ENCODE peak calls at places on chromosomes 4 and X, in ten cellular contexts. One of them, this sample, is unnamed. For H3K9me3 and H3K4me1, the result is how much of the 10 kb centered on the place peaks cover.

GRCh38 chr4:15451866-15452765 is 17.6 kb upstream of the CC2D2A start:
- DNase-seq in uterus: no peak
- DNase-seq in IMR-90: peak
- DNase-seq in hepatocyte: peak
- DNase-seq in transverse colon: no peak
- DNase-seq in tibial artery: peak
- DNase-seq in GM23248: peak
- DNase-seq in ovary: no peak
- DNase-seq in CD8-positive, alpha-beta memory T cell: no peak
- DNase-seq in lower lobe of right lung: no peak
- DNase-seq in this sample: no peak

GRCh38 chrX:10755477-10756334 is 135.3 kb upstream of the MID1 start:
- DNase-seq in uterus: peak
- DNase-seq in IMR-90: peak
- DNase-seq in hepatocyte: peak
- DNase-seq in transverse colon: no peak
- DNase-seq in tibial artery: peak
- DNase-seq in GM23248: peak
- DNase-seq in ovary: no peak
- DNase-seq in CD8-positive, alpha-beta memory T cell: no peak
- DNase-seq in lower lobe of right lung: no peak
- DNase-seq in this sample: no peak

GRCh38 chr4:153296424-153296823 is 48.1 kb upstream of the MND1 start:
- DNase-seq in uterus: peak
- DNase-seq in IMR-90: peak
- DNase-seq in hepatocyte: peak
- DNase-seq in transverse colon: peak
- DNase-seq in tibial artery: no peak
- DNase-seq in GM23248: peak
- DNase-seq in ovary: peak
- DNase-seq in CD8-positive, alpha-beta memory T cell: no peak
- DNase-seq in lower lobe of right lung: no peak
- DNase-seq in this sample: no peak

GRCh38 chr4:113292371-113293042 is 243.1 kb downstream of the ANK2 start:
- DNase-seq in uterus: peak
- DNase-seq in IMR-90: peak
- DNase-seq in hepatocyte: peak
- DNase-seq in transverse colon: peak
- DNase-seq in tibial artery: peak
- DNase-seq in GM23248: peak
- DNase-seq in ovary: peak
- DNase-seq in CD8-positive, alpha-beta memory T cell: no peak
- DNase-seq in lower lobe of right lung: no peak
- DNase-seq in this sample: peak

GRCh38 chrX:46792826-46793195 is 33.9 kb upstream of the SLC9A7 start:
- DNase-seq in uterus: no peak
- DNase-seq in IMR-90: no peak
- DNase-seq in hepatocyte: no peak
- DNase-seq in transverse colon: no peak
- DNase-seq in tibial artery: no peak
- DNase-seq in GM23248: no peak
- DNase-seq in ovary: no peak
- DNase-seq in CD8-positive, alpha-beta memory T cell: no peak
- DNase-seq in lower lobe of right lung: no peak
- DNase-seq in this sample: no peak

GRCh38 chrX:11472879-11473278 is 179.7 kb downstream of the AMELX start:
- DNase-seq in uterus: no peak
- DNase-seq in IMR-90: no peak
- DNase-seq in hepatocyte: no peak
- DNase-seq in transverse colon: no peak
- DNase-seq in tibial artery: no peak
- DNase-seq in GM23248: no peak
- DNase-seq in ovary: no peak
- DNase-seq in CD8-positive, alpha-beta memory T cell: no peak
- DNase-seq in lower lobe of right lung: no peak
- DNase-seq in this sample: no peak

GRCh38 chrX:153411255-153411987 is at the start of gene ZFP92:
- DNase-seq in uterus: peak
- DNase-seq in IMR-90: no peak
- DNase-seq in hepatocyte: peak
- DNase-seq in transverse colon: peak
- DNase-seq in tibial artery: no peak
- DNase-seq in GM23248: peak
- DNase-seq in ovary: peak
- DNase-seq in CD8-positive, alpha-beta memory T cell: peak
- DNase-seq in lower lobe of right lung: peak
- DNase-seq in this sample: peak

GRCh38 chr4:158996669-158997074 is 106.2 kb upstream of the RAPGEF2 start:
- DNase-seq in uterus: no peak
- DNase-seq in IMR-90: peak
- DNase-seq in hepatocyte: peak
- DNase-seq in transverse colon: no peak
- DNase-seq in tibial artery: no peak
- DNase-seq in GM23248: peak
- DNase-seq in ovary: no peak
- DNase-seq in CD8-positive, alpha-beta memory T cell: no peak
- DNase-seq in lower lobe of right lung: no peak
- DNase-seq in this sample: no peak

GRCh38 chrX:120736989-120737388 is 107.1 kb upstream of the C1GALT1C1 start:
- DNase-seq in uterus: no peak
- DNase-seq in IMR-90: peak
- DNase-seq in hepatocyte: no peak
- DNase-seq in transverse colon: no peak
- DNase-seq in tibial artery: no peak
- DNase-seq in GM23248: peak
- DNase-seq in ovary: no peak
- DNase-seq in CD8-positive, alpha-beta memory T cell: no peak
- DNase-seq in lower lobe of right lung: no peak
- DNase-seq in this sample: no peak

GRCh38 chrX:93468075-93468474 is 205.3 kb downstream of the NAP1L3 start:
- DNase-seq in uterus: no peak
- DNase-seq in IMR-90: no peak
- DNase-seq in hepatocyte: no peak
- DNase-seq in transverse colon: no peak
- DNase-seq in tibial artery: no peak
- DNase-seq in GM23248: no peak
- DNase-seq in ovary: no peak
- DNase-seq in CD8-positive, alpha-beta memory T cell: no peak
- DNase-seq in lower lobe of right lung: no peak
- DNase-seq in this sample: no peak

GRCh38 chr4:1668488-1668840 is 15.6 kb downstream of the FAM53A start:
- DNase-seq in uterus: no peak
- DNase-seq in IMR-90: no peak
- DNase-seq in hepatocyte: no peak
- DNase-seq in transverse colon: no peak
- DNase-seq in tibial artery: no peak
- DNase-seq in GM23248: no peak
- DNase-seq in ovary: peak
- DNase-seq in CD8-positive, alpha-beta memory T cell: no peak
- DNase-seq in lower lobe of right lung: no peak
- DNase-seq in this sample: no peak

GRCh38 chr4:4491396-4491893 is 50.4 kb downstream of the STX18 start:
- DNase-seq in uterus: no peak
- DNase-seq in IMR-90: no peak
- DNase-seq in hepatocyte: no peak
- DNase-seq in transverse colon: no peak
- DNase-seq in tibial artery: no peak
- DNase-seq in GM23248: no peak
- DNase-seq in ovary: no peak
- DNase-seq in CD8-positive, alpha-beta memory T cell: no peak
- DNase-seq in lower lobe of right lung: no peak
- DNase-seq in this sample: no peak

GRCh38 chrX:48883729-48884128 is 13.8 kb downstream of the TIMM17B start:
- DNase-seq in uterus: no peak
- DNase-seq in IMR-90: no peak
- DNase-seq in hepatocyte: no peak
- DNase-seq in transverse colon: no peak
- DNase-seq in tibial artery: no peak
- DNase-seq in GM23248: peak
- DNase-seq in ovary: no peak
- DNase-seq in CD8-positive, alpha-beta memory T cell: no peak
- DNase-seq in lower lobe of right lung: no peak
- DNase-seq in this sample: no peak

GRCh38 chrX:65607070-65607742 is 60.2 kb upstream of the MSN start:
- DNase-seq in uterus: no peak
- DNase-seq in IMR-90: peak
- DNase-seq in hepatocyte: no peak
- DNase-seq in transverse colon: no peak
- DNase-seq in tibial artery: no peak
- DNase-seq in GM23248: peak
- DNase-seq in ovary: no peak
- DNase-seq in CD8-positive, alpha-beta memory T cell: no peak
- DNase-seq in lower lobe of right lung: no peak
- DNase-seq in this sample: no peak

GRCh38 chr4:109878355-109878754 is 30.4 kb downstream of the LRIT3 start:
- DNase-seq in uterus: no peak
- DNase-seq in IMR-90: no peak
- DNase-seq in hepatocyte: no peak
- DNase-seq in transverse colon: no peak
- DNase-seq in tibial artery: no peak
- DNase-seq in GM23248: no peak
- DNase-seq in ovary: no peak
- DNase-seq in CD8-positive, alpha-beta memory T cell: no peak
- DNase-seq in lower lobe of right lung: no peak
- DNase-seq in this sample: no peak

GRCh38 chr4:109879081-109879480 is 31.2 kb downstream of the LRIT3 start:
- DNase-seq in uterus: no peak
- DNase-seq in IMR-90: no peak
- DNase-seq in hepatocyte: no peak
- DNase-seq in transverse colon: no peak
- DNase-seq in tibial artery: no peak
- DNase-seq in GM23248: no peak
- DNase-seq in ovary: no peak
- DNase-seq in CD8-positive, alpha-beta memory T cell: no peak
- DNase-seq in lower lobe of right lung: no peak
- DNase-seq in this sample: no peak

GRCh38 chr4:109876634-109877265 is 28.8 kb downstream of the LRIT3 start:
- DNase-seq in uterus: no peak
- DNase-seq in IMR-90: no peak
- DNase-seq in hepatocyte: no peak
- DNase-seq in transverse colon: no peak
- DNase-seq in tibial artery: no peak
- DNase-seq in GM23248: no peak
- DNase-seq in ovary: no peak
- DNase-seq in CD8-positive, alpha-beta memory T cell: no peak
- DNase-seq in lower lobe of right lung: no peak
- DNase-seq in this sample: no peak

GRCh38 chr4:109875106-109875505 is 27.2 kb downstream of the LRIT3 start:
- DNase-seq in uterus: no peak
- DNase-seq in IMR-90: no peak
- DNase-seq in hepatocyte: no peak
- DNase-seq in transverse colon: no peak
- DNase-seq in tibial artery: no peak
- DNase-seq in GM23248: no peak
- DNase-seq in ovary: no peak
- DNase-seq in CD8-positive, alpha-beta memory T cell: no peak
- DNase-seq in lower lobe of right lung: no peak
- DNase-seq in this sample: no peak

GRCh38 chr4:109877400-109877799 is 29.5 kb downstream of the LRIT3 start:
- DNase-seq in uterus: no peak
- DNase-seq in IMR-90: no peak
- DNase-seq in hepatocyte: no peak
- DNase-seq in transverse colon: no peak
- DNase-seq in tibial artery: no peak
- DNase-seq in GM23248: no peak
- DNase-seq in ovary: no peak
- DNase-seq in CD8-positive, alpha-beta memory T cell: no peak
- DNase-seq in lower lobe of right lung: no peak
- DNase-seq in this sample: no peak
- H3K9me3 ChIP-seq in uterus: under half
- H3K9me3 ChIP-seq in IMR-90: under half
- H3K9me3 ChIP-seq in hepatocyte: under half
- H3K9me3 ChIP-seq in transverse colon: under half
- H3K9me3 ChIP-seq in tibial artery: under half
- H3K9me3 ChIP-seq in GM23248: under half
- H3K9me3 ChIP-seq in ovary: under half
- H3K9me3 ChIP-seq in CD8-positive, alpha-beta memory T cell: under half
- H3K9me3 ChIP-seq in lower lobe of right lung: under half
- H3K9me3 ChIP-seq in this sample: under half

GRCh38 chrX:54495814-54496516 is at the start of gene FGD1:
- DNase-seq in uterus: peak
- DNase-seq in IMR-90: peak
- DNase-seq in hepatocyte: peak
- DNase-seq in transverse colon: peak
- DNase-seq in tibial artery: peak
- DNase-seq in GM23248: peak
- DNase-seq in ovary: peak
- DNase-seq in CD8-positive, alpha-beta memory T cell: peak
- DNase-seq in lower lobe of right lung: peak
- DNase-seq in this sample: peak
- H3K27ac ChIP-seq in uterus: peak
- H3K27ac ChIP-seq in IMR-90: peak
- H3K27ac ChIP-seq in hepatocyte: peak
- H3K27ac ChIP-seq in transverse colon: peak
- H3K27ac ChIP-seq in tibial artery: peak
- H3K27ac ChIP-seq in GM23248: peak
- H3K27ac ChIP-seq in ovary: peak
- H3K27ac ChIP-seq in CD8-positive, alpha-beta memory T cell: no peak
- H3K27ac ChIP-seq in lower lobe of right lung: peak
- H3K27ac ChIP-seq in this sample: peak

GRCh38 chr4:144633215-144633614 is 12.7 kb upstream of the HHIP start:
- DNase-seq in uterus: no peak
- DNase-seq in IMR-90: no peak
- DNase-seq in hepatocyte: no peak
- DNase-seq in transverse colon: no peak
- DNase-seq in tibial artery: no peak
- DNase-seq in GM23248: no peak
- DNase-seq in ovary: no peak
- DNase-seq in CD8-positive, alpha-beta memory T cell: no peak
- DNase-seq in lower lobe of right lung: no peak
- DNase-seq in this sample: no peak

GRCh38 chr4:144634978-144635747 is 10.8 kb upstream of the HHIP start:
- DNase-seq in uterus: no peak
- DNase-seq in IMR-90: no peak
- DNase-seq in hepatocyte: no peak
- DNase-seq in transverse colon: no peak
- DNase-seq in tibial artery: no peak
- DNase-seq in GM23248: no peak
- DNase-seq in ovary: no peak
- DNase-seq in CD8-positive, alpha-beta memory T cell: no peak
- DNase-seq in lower lobe of right lung: no peak
- DNase-seq in this sample: no peak
- H3K4me1 ChIP-seq in uterus: under half
- H3K4me1 ChIP-seq in IMR-90: under half
- H3K4me1 ChIP-seq in hepatocyte: under half
- H3K4me1 ChIP-seq in transverse colon: under half
- H3K4me1 ChIP-seq in tibial artery: under half
- H3K4me1 ChIP-seq in GM23248: under half
- H3K4me1 ChIP-seq in ovary: under half
- H3K4me1 ChIP-seq in CD8-positive, alpha-beta memory T cell: under half
- H3K4me1 ChIP-seq in lower lobe of right lung: under half
- H3K4me1 ChIP-seq in this sample: under half

DNA sequence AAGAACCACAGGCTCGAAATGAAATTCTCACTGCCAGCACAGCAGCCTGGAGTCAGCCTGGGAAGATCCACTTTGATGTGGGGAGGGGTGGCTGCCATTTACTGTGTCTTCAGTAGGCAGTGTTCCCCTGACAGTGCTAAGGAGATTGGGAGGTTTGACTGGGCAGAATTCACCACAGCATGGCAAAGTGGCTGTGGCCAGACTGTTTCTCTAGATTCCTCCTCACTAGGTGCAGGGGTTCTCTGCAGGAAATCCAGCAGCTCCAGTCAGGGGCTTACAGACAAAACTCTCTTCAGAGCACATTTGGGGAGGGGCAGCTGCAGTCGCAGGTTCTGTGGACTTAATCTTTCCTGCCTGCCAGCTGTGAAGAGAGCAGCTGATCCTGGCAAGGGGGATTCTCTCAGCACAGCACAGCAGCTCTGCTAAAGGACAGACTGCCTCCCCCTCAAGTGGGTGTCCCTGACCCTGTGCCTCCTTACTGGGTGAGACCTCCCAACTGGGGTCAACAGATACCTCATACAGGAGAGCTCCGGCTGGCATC is 1174.0 kb downstream of the RAPGEF2 start:
- DNase-seq in uterus: no peak
- DNase-seq in IMR-90: no peak
- DNase-seq in hepatocyte: no peak
- DNase-seq in transverse colon: no peak
- DNase-seq in tibial artery: no peak
- DNase-seq in GM23248: no peak
- DNase-seq in ovary: no peak
- DNase-seq in CD8-positive, alpha-beta memory T cell: no peak
- DNase-seq in lower lobe of right lung: no peak
- DNase-seq in this sample: no peak
- H3K9me3 ChIP-seq in uterus: under half
- H3K9me3 ChIP-seq in IMR-90: under half
- H3K9me3 ChIP-seq in hepatocyte: under half
- H3K9me3 ChIP-seq in transverse colon: under half
- H3K9me3 ChIP-seq in tibial artery: under half
- H3K9me3 ChIP-seq in GM23248: under half
- H3K9me3 ChIP-seq in ovary: under half
- H3K9me3 ChIP-seq in CD8-positive, alpha-beta memory T cell: under half
- H3K9me3 ChIP-seq in lower lobe of right lung: under half
- H3K9me3 ChIP-seq in this sample: half or more

This sample was measured in left ventricle myocardium inferior.